ENCODE peak calls at places on chromosomes 5 and 9, in ten cellular contexts. N is mesendoderm; J is neural crest cell; D is GM10248; O is naive B cell; W is activated CD4-positive, alpha-beta T cell treated with anti-CD3 and anti-CD28 coated beads, Interleukin-2, amount 50 U/mL, for 24 hours; G is tibial artery; T is activated T-cell treated with anti-CD3 and anti-CD28 coated beads, Interleukin-2, amount 50 U/mL, for 4 hours; P is T-helper 2 cell treated with Interferon-gamma antibody and Interleukin-4, amounts not matched to agents 5 μg/mL and 100 μg/mL, for 36 hours; L is tibial nerve. I is an unnamed sample.

GRCh38 chr9:81492710-81493447 is 196.5 kb downstream of the TLE1 start:
- DNase-seq in N (no peak), J (no peak), D (no peak), O (no peak), W (no peak), G (no peak), T (no peak), P (no peak), L (no peak), I (no peak)

GRCh38 chr9:87518702-87519335 is 21.2 kb downstream of the DAPK1 start:
- DNase-seq in N (no peak), J (no peak), D (no peak), O (no peak), W (no peak), G (peak; percentile 80), T (no peak), P (no peak), L (peak; percentile 40), I (no peak)

GRCh38 chr9:78973906-78974305 is 597.9 kb upstream of the TLE4 start:
- DNase-seq in N (peak; percentile 45), J (no peak), D (no peak), O (no peak), W (no peak), G (no peak), T (no peak), P (no peak), L (no peak), I (no peak)

GRCh38 chr9:127033784-127034183 is 88.7 kb downstream of the ANGPTL2 start:
- DNase-seq in N (no peak), J (no peak), D (no peak), O (no peak), W (no peak), G (no peak), T (no peak), P (no peak), L (no peak), I (no peak)

GRCh38 chr5:74294231-74294705 is 346.3 kb downstream of the ENC1 start:
- DNase-seq in N (no peak), J (no peak), D (peak; percentile 11), O (no peak), W (no peak), G (no peak), T (no peak), P (no peak), L (peak; percentile 17), I (no peak)

GRCh38 chr9:79220666-79221065 is 351.1 kb upstream of the TLE4 start:
- DNase-seq in N (no peak), J (no peak), D (no peak), O (no peak), W (no peak), G (no peak), T (no peak), P (no peak), L (no peak), I (no peak)

GRCh38 chr5:145633474-145633873 is 201.7 kb downstream of the PRELID2 start:
- DNase-seq in N (no peak), J (no peak), D (no peak), O (no peak), W (no peak), G (no peak), T (no peak), P (no peak), L (no peak), I (no peak)

GRCh38 chr5:10524376-10525123 is 39.3 kb upstream of the ANKRD33B start:
- DNase-seq in N (no peak), J (no peak), D (no peak), O (no peak), W (no peak), G (no peak), T (no peak), P (no peak), L (peak; percentile 77), I (no peak)

GRCh38 chr5:51651889-51652288 is 268.6 kb downstream of the ISL1 start:
- DNase-seq in N (no peak), J (no peak), D (no peak), O (no peak), W (no peak), G (no peak), T (no peak), P (no peak), L (no peak), I (no peak)

GRCh38 chr9:16726023-16726422 is 144.4 kb downstream of the BNC2 start:
- DNase-seq in N (peak; percentile 46), J (no peak), D (no peak), O (no peak), W (no peak), G (no peak), T (no peak), P (no peak), L (no peak), I (no peak)

GRCh38 chr9:108761530-108762347 is 94.0 kb downstream of the ACTL7B start:
- DNase-seq in N (peak; percentile 70), J (peak; percentile 60), D (peak; percentile 66), O (peak; percentile 33), W (peak; percentile 18), G (peak; percentile 64), T (no peak), P (no peak), L (peak; percentile 42), I (peak; percentile 53)

GRCh38 chr9:94881023-94881422 is 154.5 kb downstream of the AOPEP start:
- DNase-seq in N (no peak), J (no peak), D (no peak), O (no peak), W (no peak), G (no peak), T (no peak), P (no peak), L (no peak), I (no peak)

GRCh38 chr9:129745186-129745585 is 7.7 kb downstream of the PTGES start:
- DNase-seq in N (no peak), J (no peak), D (no peak), O (no peak), W (no peak), G (no peak), T (no peak), P (no peak), L (no peak), I (no peak)

GRCh38 chr5:80964919-80965318 is 4.8 kb downstream of the RASGRF2 start:
- DNase-seq in N (no peak), J (no peak), D (no peak), O (no peak), W (no peak), G (no peak), T (no peak), P (no peak), L (no peak), I (no peak)

GRCh38 chr9:36031774-36032565 is 4.7 kb upstream of the RECK start:
- DNase-seq in N (no peak), J (no peak), D (no peak), O (no peak), W (no peak), G (no peak), T (no peak), P (no peak), L (no peak), I (no peak)

GRCh38 chr5:57642698-57643097 is 160.1 kb upstream of the ACTBL2 start:
- DNase-seq in N (no peak), J (no peak), D (no peak), O (no peak), W (no peak), G (no peak), T (no peak), P (no peak), L (no peak), I (no peak)

GRCh38 chr9:105127863-105128220 is 116.6 kb upstream of the SLC44A1 start:
- DNase-seq in N (peak; percentile 44), J (no peak), D (peak; percentile 31), O (peak; percentile 9), W (peak; percentile 33), G (no peak), T (peak; percentile 38), P (peak; percentile 47), L (no peak), I (no peak)

GRCh38 chr5:172455511-172456061 is 1.3 kb upstream of the SH3PXD2B start:
- DNase-seq in N (peak; percentile 94), J (no peak), D (no peak), O (no peak), W (no peak), G (peak; percentile 65), T (no peak), P (no peak), L (no peak), I (no peak)

GRCh38 chr9:28155067-28155466 is 581.8 kb upstream of the C9orf72 start:
- DNase-seq in N (peak; percentile 8), J (no peak), D (no peak), O (no peak), W (no peak), G (no peak), T (no peak), P (no peak), L (no peak), I (no peak)

GRCh38 chr5:127042593-127042992 is 12.2 kb upstream of the MARCHF3 start:
- DNase-seq in N (peak; percentile 11), J (no peak), D (no peak), O (peak; percentile 13), W (no peak), G (no peak), T (no peak), P (no peak), L (no peak), I (no peak)

GRCh38 chr9:75903785-75904360 is 13.4 kb downstream of the PCSK5 start:
- DNase-seq in N (peak; percentile 78), J (no peak), D (no peak), O (no peak), W (no peak), G (peak; percentile 48), T (no peak), P (no peak), L (no peak), I (no peak)

GRCh38 chr9:38141751-38142150 is 72.7 kb upstream of the SHB start:
- DNase-seq in N (no peak), J (no peak), D (no peak), O (no peak), W (no peak), G (no peak), T (no peak), P (no peak), L (no peak), I (no peak)

GRCh38 chr5:76724871-76725270 is 8.9 kb downstream of the F2R start:
- DNase-seq in N (peak; percentile 20), J (no peak), D (no peak), O (no peak), W (no peak), G (no peak), T (no peak), P (no peak), L (no peak), I (no peak)

GRCh38 chr5:74067748-74068541 is 441.9 kb downstream of the ARHGEF28 start:
- DNase-seq in N (no peak), J (no peak), D (no peak), O (no peak), W (no peak), G (no peak), T (no peak), P (no peak), L (no peak), I (no peak)

GRCh38 chr9:115717711-115718173 is 435.8 kb upstream of the PAPPA start:
- DNase-seq in N (peak; percentile 79), J (no peak), D (no peak), O (no peak), W (no peak), G (no peak), T (no peak), P (no peak), L (no peak), I (no peak)

GRCh38 chr5:103393131-103393754 is 134.7 kb downstream of the MACIR start:
- DNase-seq in N (peak; percentile 85), J (peak; percentile 24), D (no peak), O (no peak), W (no peak), G (peak; percentile 26), T (no peak), P (no peak), L (no peak), I (peak; percentile 14)

GRCh38 chr5:122121782-122122465 is 7.4 kb upstream of the ZNF474 start:
- DNase-seq in N (no peak), J (no peak), D (no peak), O (no peak), W (peak; percentile 7), G (no peak), T (no peak), P (no peak), L (no peak), I (no peak)

GRCh38 chr5:69024241-69024651 is 69.6 kb upstream of the SLC30A5 start:
- DNase-seq in N (peak; percentile 68), J (no peak), D (peak; percentile 48), O (no peak), W (peak; percentile 9), G (no peak), T (no peak), P (peak; percentile 17), L (no peak), I (peak; percentile 26)